ENCODE peak calls at places on chromosome 11, in ten cellular contexts. One of them, this sample, is unnamed. For H3K9me3, the result is how much of the 10 kb centered on the place peaks cover.

GRCh38 chr11:102109896-102110760 is at the start of gene YAP1:
- DNase-seq in left ventricle myocardium inferior: peak
- DNase-seq in lung: peak
- DNase-seq in adrenal gland: peak
- DNase-seq in CD8-positive, alpha-beta T cell: peak
- DNase-seq in heart left ventricle: peak
- DNase-seq in tibial nerve: peak
- DNase-seq in spleen: peak
- DNase-seq in astrocyte: peak
- DNase-seq in transverse colon: peak
- DNase-seq in this sample: peak

GRCh38 chr11:34552270-34552669 is 38.7 kb upstream of the ELF5 start:
- DNase-seq in CD8-positive, alpha-beta T cell: no peak
- DNase-seq in heart left ventricle: no peak
- DNase-seq in tibial nerve: no peak
- DNase-seq in transverse colon: no peak
- DNase-seq in spleen: no peak
- DNase-seq in astrocyte: no peak
- DNase-seq in adrenal gland: peak
- DNase-seq in left ventricle myocardium inferior: no peak
- DNase-seq in lung: no peak
- DNase-seq in this sample: no peak

GRCh38 chr11:130999086-130999485 is 82.8 kb upstream of the SNX19 start:
- DNase-seq in CD8-positive, alpha-beta T cell: no peak
- DNase-seq in lung: no peak
- DNase-seq in spleen: no peak
- DNase-seq in transverse colon: no peak
- DNase-seq in astrocyte: peak
- DNase-seq in heart left ventricle: no peak
- DNase-seq in left ventricle myocardium inferior: no peak
- DNase-seq in tibial nerve: no peak
- DNase-seq in adrenal gland: no peak
- DNase-seq in this sample: no peak

GRCh38 chr11:113518716-113519495 is 43.7 kb upstream of the DRD2 start:
- DNase-seq in tibial nerve: no peak
- DNase-seq in astrocyte: no peak
- DNase-seq in spleen: no peak
- DNase-seq in heart left ventricle: no peak
- DNase-seq in left ventricle myocardium inferior: no peak
- DNase-seq in adrenal gland: no peak
- DNase-seq in transverse colon: no peak
- DNase-seq in CD8-positive, alpha-beta T cell: no peak
- DNase-seq in lung: no peak
- DNase-seq in this sample: no peak

GRCh38 chr11:47523491-47524199 is 29.3 kb downstream of the CELF1 start:
- DNase-seq in astrocyte: peak
- DNase-seq in tibial nerve: peak
- DNase-seq in left ventricle myocardium inferior: no peak
- DNase-seq in CD8-positive, alpha-beta T cell: no peak
- DNase-seq in spleen: no peak
- DNase-seq in transverse colon: no peak
- DNase-seq in adrenal gland: peak
- DNase-seq in heart left ventricle: no peak
- DNase-seq in lung: no peak
- DNase-seq in this sample: peak

GRCh38 chr11:9719949-9720646 is 56.2 kb downstream of the SWAP70 start:
- DNase-seq in left ventricle myocardium inferior: no peak
- DNase-seq in adrenal gland: no peak
- DNase-seq in lung: no peak
- DNase-seq in tibial nerve: no peak
- DNase-seq in astrocyte: no peak
- DNase-seq in transverse colon: no peak
- DNase-seq in heart left ventricle: no peak
- DNase-seq in spleen: no peak
- DNase-seq in CD8-positive, alpha-beta T cell: no peak
- DNase-seq in this sample: no peak

GRCh38 chr11:121478226-121478894 is 25.6 kb upstream of the SORL1-AS1 start:
- DNase-seq in heart left ventricle: no peak
- DNase-seq in adrenal gland: no peak
- DNase-seq in left ventricle myocardium inferior: no peak
- DNase-seq in astrocyte: no peak
- DNase-seq in tibial nerve: no peak
- DNase-seq in spleen: no peak
- DNase-seq in CD8-positive, alpha-beta T cell: no peak
- DNase-seq in lung: no peak
- DNase-seq in transverse colon: no peak
- DNase-seq in this sample: no peak

GRCh38 chr11:80668039-80668438 is 1227.2 kb upstream of the TENM4 start:
- DNase-seq in transverse colon: no peak
- DNase-seq in tibial nerve: no peak
- DNase-seq in lung: no peak
- DNase-seq in adrenal gland: no peak
- DNase-seq in astrocyte: no peak
- DNase-seq in heart left ventricle: no peak
- DNase-seq in CD8-positive, alpha-beta T cell: no peak
- DNase-seq in left ventricle myocardium inferior: no peak
- DNase-seq in spleen: no peak
- DNase-seq in this sample: no peak

GRCh38 chr11:119872911-119873310 is 143.9 kb upstream of the NECTIN1 start:
- DNase-seq in tibial nerve: no peak
- DNase-seq in left ventricle myocardium inferior: no peak
- DNase-seq in heart left ventricle: no peak
- DNase-seq in adrenal gland: no peak
- DNase-seq in CD8-positive, alpha-beta T cell: no peak
- DNase-seq in spleen: peak
- DNase-seq in transverse colon: no peak
- DNase-seq in astrocyte: no peak
- DNase-seq in lung: no peak
- DNase-seq in this sample: no peak

GRCh38 chr11:15665368-15665871 is 550.7 kb downstream of the INSC start:
- DNase-seq in heart left ventricle: no peak
- DNase-seq in CD8-positive, alpha-beta T cell: no peak
- DNase-seq in transverse colon: peak
- DNase-seq in spleen: no peak
- DNase-seq in adrenal gland: peak
- DNase-seq in astrocyte: peak
- DNase-seq in lung: peak
- DNase-seq in left ventricle myocardium inferior: no peak
- DNase-seq in tibial nerve: no peak
- DNase-seq in this sample: peak

GRCh38 chr11:106524446-106524845 is 447.0 kb downstream of the AASDHPPT start:
- DNase-seq in spleen: no peak
- DNase-seq in CD8-positive, alpha-beta T cell: no peak
- DNase-seq in tibial nerve: no peak
- DNase-seq in adrenal gland: no peak
- DNase-seq in transverse colon: no peak
- DNase-seq in astrocyte: no peak
- DNase-seq in heart left ventricle: no peak
- DNase-seq in lung: no peak
- DNase-seq in left ventricle myocardium inferior: no peak
- DNase-seq in this sample: no peak

GRCh38 chr11:12765428-12765827 is 91.2 kb downstream of the TEAD1 start:
- DNase-seq in adrenal gland: no peak
- DNase-seq in tibial nerve: no peak
- DNase-seq in CD8-positive, alpha-beta T cell: no peak
- DNase-seq in lung: no peak
- DNase-seq in spleen: no peak
- DNase-seq in astrocyte: no peak
- DNase-seq in heart left ventricle: peak
- DNase-seq in transverse colon: no peak
- DNase-seq in left ventricle myocardium inferior: peak
- DNase-seq in this sample: no peak

GRCh38 chr11:46277313-46277622 is 194 bp upstream of the CREB3L1 start:
- DNase-seq in transverse colon: no peak
- DNase-seq in left ventricle myocardium inferior: no peak
- DNase-seq in adrenal gland: peak
- DNase-seq in spleen: no peak
- DNase-seq in CD8-positive, alpha-beta T cell: no peak
- DNase-seq in astrocyte: no peak
- DNase-seq in tibial nerve: peak
- DNase-seq in heart left ventricle: no peak
- DNase-seq in lung: no peak
- DNase-seq in this sample: peak

DNA sequence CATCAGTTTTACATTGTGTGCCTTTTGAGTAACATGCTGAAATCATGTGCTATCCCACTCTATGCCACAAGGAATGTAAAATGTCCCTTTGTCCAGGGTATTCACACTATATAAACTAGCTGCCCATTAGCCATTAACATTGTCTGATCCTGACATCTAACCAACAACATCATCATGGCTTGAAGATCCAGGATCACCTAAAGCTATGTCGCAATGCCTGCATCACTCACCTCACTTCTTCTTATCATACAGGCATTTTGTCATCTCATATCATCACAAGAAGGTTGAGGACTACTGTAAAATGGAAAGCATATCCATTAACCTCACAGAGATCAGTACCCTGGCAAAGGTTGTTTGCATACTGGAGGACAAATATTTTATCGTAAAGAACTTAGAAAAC is 742.3 kb downstream of the DLG2 start:
- DNase-seq in CD8-positive, alpha-beta T cell: no peak
- DNase-seq in tibial nerve: no peak
- DNase-seq in adrenal gland: no peak
- DNase-seq in astrocyte: no peak
- DNase-seq in spleen: no peak
- DNase-seq in transverse colon: no peak
- DNase-seq in lung: no peak
- DNase-seq in heart left ventricle: no peak
- DNase-seq in left ventricle myocardium inferior: no peak
- DNase-seq in this sample: no peak
- H3K27ac ChIP-seq in CD8-positive, alpha-beta T cell: no peak
- H3K27ac ChIP-seq in tibial nerve: no peak
- H3K27ac ChIP-seq in adrenal gland: no peak
- H3K27ac ChIP-seq in astrocyte: no peak
- H3K27ac ChIP-seq in spleen: no peak
- H3K27ac ChIP-seq in transverse colon: no peak
- H3K27ac ChIP-seq in lung: no peak
- H3K27ac ChIP-seq in heart left ventricle: no peak
- H3K27ac ChIP-seq in left ventricle myocardium inferior: no peak
- H3K27ac ChIP-seq in this sample: no peak

DNA sequence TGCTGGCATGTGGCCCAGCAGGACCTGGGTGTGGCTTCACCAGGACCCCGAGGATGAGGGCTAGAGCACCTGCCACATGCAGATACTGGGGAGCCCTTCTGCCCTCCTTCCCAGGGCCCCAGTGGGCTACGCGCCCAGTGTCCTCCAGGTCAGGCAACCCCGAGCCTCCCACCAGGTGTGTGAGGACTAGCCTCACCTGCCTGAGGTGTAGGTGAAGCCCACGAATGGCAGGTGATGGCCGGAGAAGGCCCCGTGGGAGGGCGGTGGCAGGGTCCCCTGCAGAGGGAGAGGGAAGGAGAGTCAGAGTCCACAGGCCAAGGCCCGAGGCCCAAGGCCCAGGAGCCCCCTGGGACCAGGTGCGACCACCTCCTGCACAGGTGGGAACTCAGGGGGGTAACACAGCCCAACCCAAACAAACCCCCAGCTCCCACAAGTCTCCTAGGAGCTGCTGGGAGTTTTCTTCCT is 6.5 kb downstream of the CDC42BPG start:
- DNase-seq in adrenal gland: no peak
- DNase-seq in heart left ventricle: no peak
- DNase-seq in spleen: no peak
- DNase-seq in astrocyte: no peak
- DNase-seq in tibial nerve: no peak
- DNase-seq in CD8-positive, alpha-beta T cell: no peak
- DNase-seq in lung: no peak
- DNase-seq in transverse colon: no peak
- DNase-seq in left ventricle myocardium inferior: no peak
- DNase-seq in this sample: no peak
- H3K9me3 ChIP-seq in adrenal gland: under half
- H3K9me3 ChIP-seq in heart left ventricle: under half
- H3K9me3 ChIP-seq in spleen: under half
- H3K9me3 ChIP-seq in astrocyte: under half
- H3K9me3 ChIP-seq in tibial nerve: under half
- H3K9me3 ChIP-seq in CD8-positive, alpha-beta T cell: under half
- H3K9me3 ChIP-seq in lung: under half
- H3K9me3 ChIP-seq in transverse colon: under half
- H3K9me3 ChIP-seq in left ventricle myocardium inferior: under half
- H3K9me3 ChIP-seq in this sample: under half

GRCh38 chr11:129215506-129216245 is 23.6 kb upstream of the ARHGAP32 start:
- DNase-seq in spleen: no peak
- DNase-seq in lung: no peak
- DNase-seq in left ventricle myocardium inferior: no peak
- DNase-seq in heart left ventricle: no peak
- DNase-seq in adrenal gland: no peak
- DNase-seq in CD8-positive, alpha-beta T cell: no peak
- DNase-seq in tibial nerve: no peak
- DNase-seq in astrocyte: no peak
- DNase-seq in transverse colon: no peak
- DNase-seq in this sample: no peak
- H3K27ac ChIP-seq in spleen: no peak
- H3K27ac ChIP-seq in lung: no peak
- H3K27ac ChIP-seq in left ventricle myocardium inferior: no peak
- H3K27ac ChIP-seq in heart left ventricle: no peak
- H3K27ac ChIP-seq in adrenal gland: no peak
- H3K27ac ChIP-seq in CD8-positive, alpha-beta T cell: no peak
- H3K27ac ChIP-seq in tibial nerve: no peak
- H3K27ac ChIP-seq in astrocyte: no peak
- H3K27ac ChIP-seq in transverse colon: no peak
- H3K27ac ChIP-seq in this sample: no peak

GRCh38 chr11:17733261-17733660 is 1.3 kb upstream of the KCNC1 start:
- DNase-seq in spleen: no peak
- DNase-seq in CD8-positive, alpha-beta T cell: no peak
- DNase-seq in heart left ventricle: no peak
- DNase-seq in lung: no peak
- DNase-seq in transverse colon: no peak
- DNase-seq in tibial nerve: no peak
- DNase-seq in astrocyte: no peak
- DNase-seq in left ventricle myocardium inferior: no peak
- DNase-seq in adrenal gland: no peak
- DNase-seq in this sample: no peak

GRCh38 chr11:17735823-17736772 is 1.5 kb downstream of the KCNC1 start:
- DNase-seq in spleen: peak
- DNase-seq in heart left ventricle: no peak
- DNase-seq in CD8-positive, alpha-beta T cell: no peak
- DNase-seq in adrenal gland: no peak
- DNase-seq in transverse colon: no peak
- DNase-seq in lung: no peak
- DNase-seq in tibial nerve: no peak
- DNase-seq in astrocyte: no peak
- DNase-seq in left ventricle myocardium inferior: no peak
- DNase-seq in this sample: no peak

GRCh38 chr11:17734418-17734911 is at the start of gene KCNC1:
- DNase-seq in adrenal gland: peak
- DNase-seq in left ventricle myocardium inferior: no peak
- DNase-seq in transverse colon: no peak
- DNase-seq in CD8-positive, alpha-beta T cell: no peak
- DNase-seq in heart left ventricle: no peak
- DNase-seq in astrocyte: peak
- DNase-seq in tibial nerve: no peak
- DNase-seq in lung: no peak
- DNase-seq in spleen: peak
- DNase-seq in this sample: no peak

GRCh38 chr11:17736921-17737817 is 2.6 kb downstream of the KCNC1 start:
- DNase-seq in tibial nerve: no peak
- DNase-seq in left ventricle myocardium inferior: no peak
- DNase-seq in lung: no peak
- DNase-seq in spleen: peak
- DNase-seq in adrenal gland: no peak
- DNase-seq in astrocyte: no peak
- DNase-seq in transverse colon: no peak
- DNase-seq in heart left ventricle: no peak
- DNase-seq in CD8-positive, alpha-beta T cell: no peak
- DNase-seq in this sample: no peak

GRCh38 chr11:17734986-17735822 is 623 bp downstream of the KCNC1 start:
- DNase-seq in heart left ventricle: peak
- DNase-seq in spleen: peak
- DNase-seq in CD8-positive, alpha-beta T cell: no peak
- DNase-seq in tibial nerve: peak
- DNase-seq in astrocyte: peak
- DNase-seq in left ventricle myocardium inferior: peak
- DNase-seq in adrenal gland: peak
- DNase-seq in transverse colon: peak
- DNase-seq in lung: peak
- DNase-seq in this sample: peak
- H3K9me3 ChIP-seq in heart left ventricle: under half
- H3K9me3 ChIP-seq in spleen: under half
- H3K9me3 ChIP-seq in CD8-positive, alpha-beta T cell: under half
- H3K9me3 ChIP-seq in tibial nerve: under half
- H3K9me3 ChIP-seq in astrocyte: under half
- H3K9me3 ChIP-seq in left ventricle myocardium inferior: under half
- H3K9me3 ChIP-seq in adrenal gland: under half
- H3K9me3 ChIP-seq in transverse colon: under half
- H3K9me3 ChIP-seq in lung: under half
- H3K9me3 ChIP-seq in this sample: under half

This sample was measured in small intestine.